ENCODE peak calls at places on chromosomes 16 and 17, in six cellular contexts. A is activated CD4-positive, alpha-beta T cell treated with anti-CD3 and anti-CD28 coated beads for 24 hours; B is epithelial cell of proximal tubule; S is H54; R is stimulated activated CD4-positive, alpha-beta T cell treated with anti-CD3 and anti-CD28 coated beads, Interleukin-4, amount 100 ng/mL, for 24 hours; Q is fibroblast of pulmonary artery. J is an unnamed sample.

GRCh38 chr17:61389670-61390478 is 9.8 kb upstream of the TBX2 start:
- DNase-seq in A (no peak), B (no peak), S (no peak), R (peak; percentile 41), Q (peak; percentile 53), J (peak; percentile 79)

GRCh38 chr17:61234102-61234750 is 165.4 kb upstream of the TBX2 start:
- DNase-seq in A (no peak), B (no peak), S (no peak), R (no peak), Q (no peak), J (no peak)

GRCh38 chr17:9177212-9177611 is 155.9 kb downstream of the NTN1 start:
- DNase-seq in A (no peak), B (no peak), S (no peak), R (no peak), Q (no peak), J (no peak)

GRCh38 chr16:68369697-68370096 is 58.9 kb downstream of the PRMT7 start:
- DNase-seq in A (peak; percentile 35), B (no peak), S (no peak), R (peak; percentile 28), Q (no peak), J (no peak)

GRCh38 chr16:57357330-57358151 is 1.0 kb upstream of the CCL22 start:
- DNase-seq in A (no peak), B (no peak), S (no peak), R (no peak), Q (no peak), J (peak; percentile 39)

GRCh38 chr17:58344791-58345157 is 7.2 kb downstream of the SUPT4H1 start:
- DNase-seq in A (no peak), B (no peak), S (no peak), R (peak; percentile 77), Q (no peak), J (peak; percentile 86)

GRCh38 chr16:75267631-75268264 is 16.3 kb upstream of the BCAR1 start:
- DNase-seq in A (no peak), B (no peak), S (peak; percentile 98), R (no peak), Q (no peak), J (no peak)

GRCh38 chr16:88787579-88788314 is 2.7 kb upstream of the PIEZO1 start:
- DNase-seq in A (no peak), B (no peak), S (no peak), R (no peak), Q (no peak), J (no peak)

GRCh38 chr16:51815527-51815926 is 664.5 kb upstream of the SALL1 start:
- DNase-seq in A (no peak), B (no peak), S (no peak), R (no peak), Q (no peak), J (no peak)

GRCh38 chr17:82520041-82520910 is 744 bp downstream of the FOXK2 start:
- DNase-seq in A (peak; percentile 14), B (no peak), S (no peak), R (peak; percentile 28), Q (peak; percentile 34), J (peak; percentile 80)

GRCh38 chr17:33381201-33381600 is 88.1 kb upstream of the ASIC2 start:
- DNase-seq in A (no peak), B (no peak), S (no peak), R (no peak), Q (no peak), J (no peak)

GRCh38 chr17:81911277-81911961 is at the start of gene PCYT2:
- DNase-seq in A (peak; percentile 94), B (no peak), S (peak; percentile 94), R (peak; percentile 93), Q (peak; percentile 85), J (peak; percentile 97)

GRCh38 chr17:18166894-18167293 is 16.7 kb upstream of the ALKBH5 start:
- DNase-seq in A (no peak), B (no peak), S (no peak), R (no peak), Q (no peak), J (no peak)

GRCh38 chr16:54545890-54546476 is 259.4 kb upstream of the IRX3 start:
- DNase-seq in A (no peak), B (no peak), S (no peak), R (no peak), Q (no peak), J (no peak)

GRCh38 chr17:10105513-10106001 is 92.8 kb downstream of the GAS7 start:
- DNase-seq in A (no peak), B (no peak), S (no peak), R (no peak), Q (peak; percentile 86), J (no peak)

GRCh38 chr17:31598388-31598760 is 206.9 kb downstream of the RAB11FIP4 start:
- DNase-seq in A (no peak), B (no peak), S (no peak), R (no peak), Q (no peak), J (no peak)

GRCh38 chr17:78154903-78155811 is 9.0 kb downstream of the C17orf99 start:
- DNase-seq in A (no peak), B (no peak), S (no peak), R (no peak), Q (no peak), J (no peak)

GRCh38 chr16:50300942-50301625 is 34.7 kb downstream of the ADCY7 start:
- DNase-seq in A (no peak), B (no peak), S (peak; percentile 37), R (no peak), Q (peak; percentile 19), J (peak; percentile 45)

GRCh38 chr16:70468776-70469525 is 14.6 kb downstream of the FCSK start:
- DNase-seq in A (no peak), B (no peak), S (no peak), R (no peak), Q (no peak), J (no peak)

GRCh38 chr16:58022601-58023371 is 2.8 kb upstream of the MMP15 start:
- DNase-seq in A (no peak), B (no peak), S (peak; percentile 79), R (no peak), Q (peak; percentile 68), J (no peak)

GRCh38 chr17:65455972-65456343 is 105.5 kb downstream of the AXIN2 start:
- DNase-seq in A (no peak), B (no peak), S (no peak), R (no peak), Q (peak; percentile 48), J (no peak)

GRCh38 chr17:77315010-77315409 is 174.2 kb downstream of the SEC14L1 start:
- DNase-seq in A (no peak), B (no peak), S (no peak), R (no peak), Q (no peak), J (no peak)

GRCh38 chr16:23101012-23101550 is 48.2 kb downstream of the USP31 start:
- DNase-seq in A (no peak), B (no peak), S (no peak), R (no peak), Q (no peak), J (no peak)

GRCh38 chr17:4172356-4172755 is 29.4 kb downstream of the CYB5D2 start:
- DNase-seq in A (no peak), B (no peak), S (no peak), R (no peak), Q (no peak), J (no peak)

GRCh38 chr16:17465460-17465859 is 5.3 kb downstream of the XYLT1 start:
- DNase-seq in A (no peak), B (no peak), S (no peak), R (no peak), Q (no peak), J (no peak)

GRCh38 chr17:30429155-30429554 is 48.1 kb upstream of the GOSR1 start:
- DNase-seq in A (no peak), B (no peak), S (no peak), R (no peak), Q (peak; percentile 50), J (no peak)

GRCh38 chr16:57003439-57004386 is 14.4 kb downstream of the NLRC5 start:
- DNase-seq in A (no peak), B (no peak), S (no peak), R (no peak), Q (no peak), J (peak; percentile 42)

GRCh38 chr16:1771072-1771863 is at the start of gene NME3:
- DNase-seq in A (peak; percentile 69), B (no peak), S (no peak), R (peak; percentile 80), Q (peak; percentile 59), J (peak; percentile 93)

GRCh38 chr16:70267516-70267915 is 15.8 kb upstream of the EXOSC6 start:
- DNase-seq in A (no peak), B (no peak), S (peak; percentile 45), R (peak; percentile 26), Q (peak; percentile 72), J (peak; percentile 64)

GRCh38 chr16:88066680-88067529 is 115.7 kb downstream of the BANP start:
- DNase-seq in A (no peak), B (no peak), S (no peak), R (no peak), Q (no peak), J (no peak)

GRCh38 chr16:278863-279366 is 1.5 kb upstream of the ARHGDIG start:
- DNase-seq in A (no peak), B (no peak), S (peak; percentile 92), R (peak; percentile 19), Q (peak; percentile 55), J (peak; percentile 68)

GRCh38 chr17:71613996-71614395 is 506.8 kb upstream of the SOX9 start:
- DNase-seq in A (no peak), B (no peak), S (no peak), R (no peak), Q (no peak), J (no peak)

GRCh38 chr16:68062910-68063393 is 22.2 kb upstream of the NFATC3 start:
- DNase-seq in A (no peak), B (no peak), S (no peak), R (no peak), Q (no peak), J (peak; percentile 66)

GRCh38 chr17:80992948-80993624 is 1.4 kb downstream of the CHMP6 start:
- DNase-seq in A (no peak), B (no peak), S (no peak), R (no peak), Q (no peak), J (no peak)

GRCh38 chr16:48169896-48170295 is 14.1 kb upstream of the ABCC12 start:
- DNase-seq in A (no peak), B (no peak), S (no peak), R (no peak), Q (no peak), J (no peak)

GRCh38 chr16:86455116-86455515 is 55.2 kb upstream of the FOXF1 start:
- DNase-seq in A (no peak), B (no peak), S (no peak), R (no peak), Q (peak; percentile 40), J (no peak)

GRCh38 chr16:81440888-81441663 is 3.5 kb upstream of the CMIP start:
- DNase-seq in A (no peak), B (no peak), S (no peak), R (no peak), Q (no peak), J (no peak)

J was measured in activated effector memory CD4-positive, alpha-beta T cell treated with anti-CD3 and anti-CD28 coated beads, Interleukin-2, amount 50 U/mL, for 16 hours.